ENCODE peak calls at places on chromosomes 13 and 19, in six cellular contexts. N, U, W, K, J and M are unnamed samples.

GRCh38 chr19:55907286-55907685 is 24.9 kb downstream of the NLRP13 start:
- DNase-seq in U (no peak), J (no peak), N (no peak), K (no peak), W (no peak), M (no peak)

GRCh38 chr19:33040994-33041827 is 23.5 kb downstream of the RHPN2 start:
- DNase-seq in W (no peak), K (peak), U (no peak), N (peak), J (no peak), M (peak)

GRCh38 chr19:19022380-19022961 is 10.8 kb downstream of the SUGP2 start:
- DNase-seq in N (no peak), W (no peak), U (no peak), K (no peak), J (no peak), M (no peak)

GRCh38 chr13:103471896-103472295 is 405.7 kb upstream of the SLC10A2 start:
- DNase-seq in J (no peak), K (no peak), W (no peak), N (no peak), U (no peak), M (no peak)

GRCh38 chr19:29785955-29786589 is 25.7 kb upstream of the CCNE1 start:
- DNase-seq in J (no peak), W (peak), U (no peak), K (no peak), N (no peak), M (no peak)

GRCh38 chr13:103839460-103839859 is 773.2 kb upstream of the SLC10A2 start:
- DNase-seq in W (no peak), J (peak), K (no peak), U (no peak), N (no peak), M (peak)

GRCh38 chr13:48531416-48532145 is 1.3 kb downstream of the RCBTB2 start:
- DNase-seq in U (no peak), W (no peak), J (no peak), K (peak), N (no peak), M (no peak)

GRCh38 chr19:37975596-37976515 is 68.8 kb downstream of the SIPA1L3 start:
- DNase-seq in K (no peak), N (no peak), W (no peak), J (no peak), U (no peak), M (no peak)

GRCh38 chr13:59112375-59112774 is 1051.4 kb downstream of the DIAPH3 start:
- DNase-seq in W (no peak), U (no peak), J (no peak), N (no peak), K (peak), M (peak)

GRCh38 chr13:75417647-75418046 is 64.3 kb downstream of the TBC1D4 start:
- DNase-seq in N (no peak), J (no peak), U (no peak), W (no peak), K (no peak), M (no peak)

GRCh38 chr13:98487016-98487415 is 89.9 kb downstream of the STK24 start:
- DNase-seq in W (no peak), U (no peak), J (no peak), K (no peak), N (no peak), M (no peak)

GRCh38 chr13:30124131-30124768 is 183.1 kb downstream of the KATNAL1 start:
- DNase-seq in N (no peak), U (no peak), W (no peak), K (no peak), J (peak), M (no peak)

GRCh38 chr19:8666814-8667405 is 31.7 kb downstream of the ACTL9 start:
- DNase-seq in J (no peak), N (no peak), K (no peak), W (no peak), U (no peak), M (no peak)

GRCh38 chr13:50244913-50245574 is 229.8 kb downstream of the KCNRG start:
- DNase-seq in W (peak), K (no peak), J (no peak), U (no peak), N (peak), M (peak)

GRCh38 chr13:114022876-114023275 is 49.0 kb upstream of the C13orf46 start:
- DNase-seq in N (no peak), W (no peak), K (no peak), U (no peak), J (no peak), M (no peak)

GRCh38 chr19:566844-567243 is 5.6 kb upstream of the BSG start:
- DNase-seq in N (no peak), K (no peak), W (no peak), U (no peak), J (no peak), M (no peak)

GRCh38 chr13:21798181-21798580 is 127.3 kb downstream of the FGF9 start:
- DNase-seq in N (no peak), K (no peak), U (no peak), W (no peak), J (no peak), M (no peak)

GRCh38 chr19:947707-948533 is 22.1 kb downstream of the ARID3A start:
- DNase-seq in W (no peak), K (peak), U (no peak), N (no peak), J (no peak), M (no peak)

GRCh38 chr13:79402074-79402635 is 3.9 kb downstream of the RBM26 start:
- DNase-seq in W (no peak), K (no peak), U (no peak), N (no peak), J (no peak), M (no peak)

GRCh38 chr19:17752865-17753639 is 1.8 kb downstream of the FCHO1 start:
- DNase-seq in N (no peak), U (no peak), K (no peak), J (no peak), W (no peak), M (no peak)

GRCh38 chr19:47719047-47719885 is 6.0 kb downstream of the EHD2 start:
- DNase-seq in N (peak), U (peak), J (no peak), K (peak), W (no peak), M (peak)

GRCh38 chr13:99721606-99722384 is 220.5 kb downstream of the TM9SF2 start:
- DNase-seq in J (no peak), K (no peak), U (no peak), N (no peak), W (no peak), M (no peak)

GRCh38 chr19:28831464-28831863 is 381.5 kb downstream of the UQCRFS1 start:
- DNase-seq in J (no peak), U (no peak), K (no peak), N (no peak), W (no peak), M (no peak)

GRCh38 chr13:51364404-51365008 is 25.0 kb downstream of the SERPINE3 start:
- DNase-seq in K (no peak), J (no peak), U (no peak), N (no peak), W (no peak), M (no peak)

GRCh38 chr13:109666656-109667448 is 119.5 kb downstream of the IRS2 start:
- DNase-seq in J (no peak), W (no peak), K (no peak), U (no peak), N (no peak), M (peak)

GRCh38 chr19:17333611-17334413 is 843 bp downstream of the ANO8 start:
- DNase-seq in U (no peak), K (peak), N (peak), W (peak), J (no peak), M (no peak)

GRCh38 chr19:31113250-31113685 is 236.0 kb downstream of the TSHZ3 start:
- DNase-seq in U (no peak), W (no peak), N (no peak), J (no peak), K (no peak), M (peak)

GRCh38 chr19:1106841-1107654 is 3.3 kb downstream of the GPX4 start:
- DNase-seq in N (peak), J (no peak), W (no peak), K (no peak), U (no peak), M (no peak)

GRCh38 chr19:13917888-13918406 is 11.9 kb downstream of the CC2D1A start:
- DNase-seq in U (no peak), J (no peak), N (no peak), W (no peak), K (no peak), M (no peak)

GRCh38 chr19:40585677-40586422 is 9.2 kb downstream of the SHKBP1 start:
- DNase-seq in W (no peak), N (peak), K (no peak), U (no peak), J (no peak), M (no peak)

GRCh38 chr13:84641491-84641890 is 759.2 kb upstream of the SLITRK1 start:
- DNase-seq in U (no peak), J (no peak), K (no peak), W (no peak), N (no peak), M (no peak)

GRCh38 chr19:44303305-44303704 is 1.5 kb downstream of the ZNF235 start:
- DNase-seq in U (no peak), J (no peak), W (no peak), N (no peak), K (no peak), M (no peak)

GRCh38 chr19:45113628-45114027 is 20.6 kb downstream of the PPP1R37 start:
- DNase-seq in U (no peak), N (no peak), J (peak), W (no peak), K (no peak), M (no peak)

GRCh38 chr19:50826492-50827240 is 3.1 kb upstream of the KLK1 start:
- DNase-seq in J (no peak), W (no peak), N (no peak), K (no peak), U (no peak), M (no peak)

GRCh38 chr19:4136680-4137088 is 12.8 kb upstream of the MAP2K2 start:
- DNase-seq in U (no peak), J (no peak), W (no peak), N (no peak), K (no peak), M (no peak)

GRCh38 chr19:13864223-13864512 is 12.8 kb upstream of the NANOS3 start:
- DNase-seq in N (no peak), W (no peak), U (no peak), K (no peak), J (no peak), M (no peak)